ENCODE peak calls at places on chromosomes 11 and 22, in six cellular contexts. D is AG09309, N is neural crest cell, L is astrocyte of the spinal cord, H is suprapubic skin, A is astrocyte of the cerebellum. F is an unnamed sample.

GRCh38 chr11:44977493-44977984 is 26.9 kb upstream of the TP53I11 start:
- DNase-seq in N (no peak), A (no peak), D (no peak), H (no peak), L (no peak), F (no peak)

GRCh38 chr11:126929186-126930085 is 71.1 kb downstream of the KIRREL3 start:
- DNase-seq in D (peak), H (no peak), L (peak), N (no peak), A (peak), F (peak)

GRCh38 chr11:125410091-125410490 is 86.0 kb downstream of the FEZ1 start:
- DNase-seq in H (peak), N (peak), D (no peak), A (no peak), L (no peak), F (no peak)

GRCh38 chr11:113806403-113806802 is 26.8 kb downstream of the CLDN25 start:
- DNase-seq in A (peak), N (peak), H (no peak), D (no peak), L (no peak), F (no peak)

GRCh38 chr22:45261407-45262088 is 20.9 kb upstream of the KIAA0930 start:
- DNase-seq in L (no peak), N (no peak), H (no peak), D (no peak), A (no peak), F (no peak)

GRCh38 chr11:113906038-113906437 is 1.4 kb downstream of the HTR3B start:
- DNase-seq in N (no peak), H (no peak), L (peak), D (no peak), A (no peak), F (no peak)

GRCh38 chr11:118086913-118087768 is at the start of gene SMIM35:
- DNase-seq in A (no peak), H (no peak), D (no peak), L (no peak), N (no peak), F (no peak)

GRCh38 chr11:43576834-43577521 is 103.6 kb upstream of the HSD17B12 start:
- DNase-seq in H (no peak), A (peak), D (no peak), L (peak), N (peak), F (no peak)

GRCh38 chr22:21933899-21934298 is 18.7 kb downstream of the PPM1F start:
- DNase-seq in D (no peak), N (no peak), L (no peak), H (no peak), A (no peak), F (no peak)

GRCh38 chr11:66324626-66325025 is 7.8 kb upstream of the CD248 start:
- DNase-seq in H (no peak), L (peak), D (no peak), N (no peak), A (no peak), F (no peak)

GRCh38 chr22:49450521-49450920 is 377.2 kb downstream of the BRD1 start:
- DNase-seq in H (no peak), N (no peak), L (no peak), D (no peak), A (no peak), F (no peak)

GRCh38 chr11:6894097-6894496 is 1.8 kb upstream of the OR2D2 start:
- DNase-seq in A (no peak), N (no peak), L (no peak), H (no peak), D (no peak), F (no peak)

GRCh38 chr22:25554321-25555088 is 10.0 kb upstream of the GRK3 start:
- DNase-seq in D (no peak), A (no peak), N (no peak), H (no peak), L (no peak), F (no peak)

GRCh38 chr22:32622762-32623147 is 148.1 kb downstream of the FBXO7 start:
- DNase-seq in L (no peak), A (no peak), N (no peak), D (no peak), H (no peak), F (no peak)

GRCh38 chr11:77065878-77066228 is 918 bp upstream of the CAPN5 start:
- DNase-seq in A (no peak), D (no peak), H (peak), L (peak), N (no peak), F (no peak)

GRCh38 chr11:44016129-44016528 is 31.7 kb upstream of the ACCSL start:
- DNase-seq in D (no peak), N (no peak), L (peak), A (no peak), H (no peak), F (peak)

GRCh38 chr11:30545507-30545906 is 40.6 kb downstream of the MPPED2 start:
- DNase-seq in L (no peak), H (no peak), A (no peak), D (no peak), N (no peak), F (no peak)

GRCh38 chr22:22201185-22201924 is 43.2 kb upstream of the VPREB1 start:
- DNase-seq in N (no peak), A (no peak), D (no peak), L (no peak), H (no peak), F (no peak)

GRCh38 chr11:85755285-85755684 is 55.7 kb downstream of the SYTL2 start:
- DNase-seq in D (no peak), A (no peak), N (no peak), L (no peak), H (no peak), F (no peak)

GRCh38 chr22:41096391-41096790 is 4.0 kb downstream of the EP300 start:
- DNase-seq in N (no peak), H (no peak), L (no peak), A (no peak), D (no peak), F (no peak)

GRCh38 chr11:118928870-118929495 is 3.3 kb upstream of the BCL9L start:
- DNase-seq in D (no peak), N (no peak), H (peak), A (no peak), L (peak), F (no peak)

GRCh38 chr11:73191151-73191550 is 26.9 kb upstream of the P2RY2 start:
- DNase-seq in N (no peak), A (no peak), D (no peak), H (peak), L (no peak), F (no peak)

GRCh38 chr11:125494033-125494364 is 2.1 kb downstream of the FEZ1 start:
- DNase-seq in H (no peak), A (no peak), L (peak), N (no peak), D (no peak), F (no peak)

GRCh38 chr22:23183107-23183698 is 2.9 kb downstream of the BCR start:
- DNase-seq in N (peak), H (no peak), L (peak), D (peak), A (peak), F (no peak)

GRCh38 chr11:74726547-74727182 is 4.6 kb downstream of the CHRDL2 start:
- DNase-seq in A (peak), H (peak), D (peak), N (peak), L (peak), F (no peak)

GRCh38 chr11:122778148-122778547 is 60.2 kb upstream of the CRTAM start:
- DNase-seq in L (no peak), N (no peak), H (no peak), D (no peak), A (no peak), F (no peak)

DNA sequence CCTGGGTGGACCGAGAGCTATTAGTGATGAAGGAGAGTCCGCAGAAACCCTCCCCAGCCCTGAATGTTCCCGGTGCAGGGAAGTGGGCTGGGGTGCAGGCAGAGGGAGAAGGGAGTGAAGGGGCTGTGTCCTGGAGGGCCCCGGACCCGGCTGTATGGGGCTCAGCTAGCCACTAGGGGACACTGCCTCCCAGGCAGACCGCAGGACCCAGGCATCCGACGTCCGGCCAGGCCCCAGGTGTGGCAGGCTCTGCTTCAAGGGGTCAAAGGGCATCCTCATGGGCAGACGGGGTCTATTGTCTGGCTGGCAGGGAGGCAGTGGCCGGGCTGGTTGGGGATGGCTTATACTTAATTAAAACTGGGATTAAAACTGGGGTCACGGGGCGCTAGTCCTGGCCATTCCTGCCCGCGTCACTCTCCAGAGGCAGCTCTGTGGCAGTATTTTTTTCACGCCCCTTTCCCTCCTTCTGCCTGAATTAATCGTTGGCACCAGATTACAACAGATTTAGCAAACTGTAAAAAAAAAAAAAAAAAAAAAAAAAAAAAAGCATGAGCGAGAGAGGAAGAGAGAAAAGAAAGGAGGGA is 5.0 kb downstream of the FLRT1 start:
- DNase-seq in L (no peak), N (no peak), H (no peak), A (no peak), D (no peak), F (no peak)
- TF ChIP-seq CTCF in L (peak), N (peak), H (no peak), A (peak), D (peak), F (peak)

GRCh38 chr11:63574856-63575602 is 11.8 kb upstream of the PLAAT2 start:
- DNase-seq in N (no peak), D (no peak), H (no peak), L (peak), A (no peak), F (no peak)

GRCh38 chr11:63569570-63569969 is 6.4 kb upstream of the PLAAT2 start:
- DNase-seq in H (no peak), A (no peak), L (no peak), D (no peak), N (no peak), F (no peak)

GRCh38 chr11:63572026-63572688 is 9.0 kb upstream of the PLAAT2 start:
- DNase-seq in A (no peak), H (no peak), L (no peak), N (no peak), D (no peak), F (no peak)

GRCh38 chr11:63573881-63574855 is 11.0 kb upstream of the PLAAT2 start:
- DNase-seq in A (peak), H (no peak), N (no peak), D (peak), L (peak), F (no peak)
- TF ChIP-seq CTCF in A (no peak), H (no peak), N (no peak), D (peak), L (peak), F (no peak)

DNA sequence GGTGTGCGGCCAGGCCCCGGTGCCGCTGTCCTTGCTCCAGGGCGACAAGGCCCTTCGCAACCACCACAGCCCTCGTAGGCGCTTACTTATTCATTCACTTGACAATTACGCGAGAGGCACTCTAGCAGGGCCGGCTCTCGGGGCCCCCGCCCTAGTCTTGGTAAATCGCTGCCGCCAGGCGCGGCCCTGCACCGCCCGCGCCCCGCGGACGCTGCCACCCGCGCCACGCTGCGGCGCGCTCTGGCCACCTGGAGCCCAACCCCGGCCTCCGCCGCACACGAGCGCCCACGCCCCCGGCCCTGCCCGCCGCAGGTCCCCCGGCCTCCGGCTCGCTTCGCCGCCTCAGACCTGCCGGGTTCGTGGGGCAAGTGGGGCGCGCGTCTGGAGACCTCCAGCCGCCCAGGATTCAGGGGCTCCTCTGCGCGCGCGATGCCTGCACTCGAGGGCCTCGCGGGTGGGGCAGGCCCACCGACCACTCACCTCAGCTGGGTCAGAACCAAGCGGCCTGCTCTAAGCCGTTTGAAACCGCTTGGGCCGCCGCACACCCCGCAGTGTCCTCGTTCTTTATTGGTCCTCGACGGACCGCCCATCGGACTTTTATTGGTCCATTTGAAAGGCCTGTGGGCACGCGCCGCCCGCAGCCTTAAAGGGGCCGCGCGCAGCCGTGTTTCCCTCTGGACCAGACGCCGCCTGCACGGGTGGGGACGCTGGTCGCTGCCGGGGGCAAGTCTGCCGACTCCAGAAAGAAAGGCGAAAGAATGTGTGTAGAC is at the start of gene CKAP5:
- DNase-seq in A (peak), D (peak), H (peak), N (peak), L (peak), F (peak)
- TF ChIP-seq CTCF in A (no peak), D (no peak), H (no peak), N (no peak), L (no peak), F (no peak)

DNA sequence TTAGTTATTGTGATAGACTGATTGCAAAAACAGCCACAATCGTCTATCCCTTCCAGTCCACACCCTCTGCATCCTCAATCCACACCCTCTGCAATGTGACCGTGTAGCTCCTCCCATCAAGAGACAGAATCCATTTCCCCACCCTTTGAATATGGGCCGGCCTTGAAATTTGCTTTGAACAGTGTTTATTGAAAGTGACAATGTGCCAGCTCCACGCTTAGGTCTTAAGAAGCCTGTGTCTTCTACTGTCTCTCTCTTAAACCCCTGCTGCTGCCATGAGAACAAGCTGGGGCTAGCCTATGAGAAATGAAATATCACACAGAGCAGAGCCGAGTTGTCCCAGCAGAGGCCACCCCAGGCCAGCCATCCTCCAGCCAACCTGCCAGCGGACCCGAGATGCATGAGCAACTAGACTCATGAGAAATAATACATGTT is 22.3 kb upstream of the MICAL2 start:
- DNase-seq in N (no peak), L (peak), H (peak), D (peak), A (no peak), F (peak)
- TF ChIP-seq CTCF in N (no peak), L (peak), H (peak), D (peak), A (peak), F (peak)

GRCh38 chr11:111734383-111735261 is 31.6 kb downstream of the PPP2R1B start:
- DNase-seq in N (no peak), A (no peak), D (no peak), H (no peak), L (peak), F (no peak)

GRCh38 chr11:111736621-111737055 is 29.6 kb downstream of the PPP2R1B start:
- DNase-seq in L (no peak), N (no peak), H (no peak), D (no peak), A (no peak), F (no peak)

GRCh38 chr11:111733655-111734088 is 32.5 kb downstream of the PPP2R1B start:
- DNase-seq in H (peak), N (no peak), L (peak), A (no peak), D (no peak), F (no peak)

GRCh38 chr11:111736191-111736590 is 30.0 kb downstream of the PPP2R1B start:
- DNase-seq in D (peak), N (no peak), L (no peak), H (peak), A (no peak), F (no peak)

GRCh38 chr11:111735262-111736116 is 30.7 kb downstream of the PPP2R1B start:
- DNase-seq in N (no peak), H (peak), L (peak), A (peak), D (peak), F (peak)
- TF ChIP-seq CTCF in N (no peak), H (no peak), L (no peak), A (no peak), D (no peak), F (no peak)

DNA sequence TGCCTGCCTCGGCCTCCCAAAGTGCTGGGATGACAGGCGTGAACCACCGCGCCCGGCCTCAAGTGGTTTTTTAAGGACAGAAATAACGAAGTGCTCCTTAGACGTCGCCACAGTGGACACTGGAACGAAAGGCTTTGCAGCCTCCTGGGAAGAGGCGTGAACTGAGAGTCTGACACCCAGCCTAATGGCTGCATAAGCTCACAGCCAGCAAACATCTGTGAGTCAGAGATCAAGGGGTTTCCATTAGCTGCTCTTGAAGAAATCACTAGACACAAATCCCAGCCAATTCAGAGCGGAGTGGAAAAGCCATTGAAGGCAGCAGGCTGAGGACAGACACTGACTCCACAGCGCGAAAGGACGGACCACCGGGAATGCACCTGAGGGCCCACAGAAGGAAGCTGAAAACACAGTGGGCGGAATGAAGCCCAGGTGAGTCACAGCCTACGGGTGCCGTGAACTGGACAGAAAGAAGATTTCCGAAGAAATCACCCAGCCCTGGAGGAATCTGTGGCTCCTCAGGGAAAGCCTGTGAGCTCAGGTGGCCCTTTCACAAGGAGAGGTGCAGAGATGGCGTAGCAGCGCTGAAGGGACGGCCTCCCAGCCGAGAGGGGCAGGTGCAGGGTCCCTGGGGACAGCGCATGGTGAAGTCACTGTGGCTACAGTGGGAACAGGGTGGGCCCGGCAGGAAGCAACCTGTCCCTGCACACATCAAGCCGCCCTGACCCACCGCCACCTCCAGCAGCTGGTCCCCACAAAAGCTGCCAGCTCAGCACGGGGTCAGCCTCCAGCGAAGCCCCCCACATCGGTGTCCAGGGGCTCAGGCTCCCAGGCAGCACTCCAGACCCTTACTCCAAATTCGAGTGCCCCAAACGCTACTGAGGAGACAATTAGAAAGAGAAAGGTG is 11.6 kb downstream of the LMNTD2 start:
- DNase-seq in H (no peak), L (no peak), D (no peak), A (no peak), N (no peak), F (no peak)
- TF ChIP-seq CTCF in H (no peak), L (no peak), D (no peak), A (no peak), N (no peak), F (no peak)

F was measured in AG04449.